ENCODE peak calls at places on chromosomes 4 and X, in nine cellular contexts. C is mammary epithelial cell, I is cardiac muscle cell, P is OCI-LY7, F is spleen, O is WERI-Rb-1, A is heart left ventricle, D is breast epithelium, E is fibroblast of lung. Y is an unnamed sample.
A peak's percentile ranks its signal among the peaks of the same experiment; 100 is the strongest.

GRCh38 chrX:1610166-1610565 is 4.7 kb upstream of the ASMT start:
- DNase-seq in C (no peak), I (no peak), P (no peak), F (no peak), O (no peak), A (no peak), D (no peak), E (no peak), Y (no peak)

GRCh38 chr4:11589676-11590075 is 161.0 kb upstream of the HS3ST1 start:
- DNase-seq in C (peak; percentile 51), I (peak; percentile 16), P (no peak), F (no peak), O (no peak), A (no peak), D (no peak), E (no peak), Y (no peak)

GRCh38 chr4:7539659-7540058 is 104.9 kb upstream of the PSAPL1 start:
- DNase-seq in C (no peak), I (no peak), P (peak; percentile 99), F (peak; percentile 87), O (peak; percentile 80), A (peak; percentile 40), D (no peak), E (peak; percentile 4), Y (no peak)

GRCh38 chrX:12972239-12972638 is 2.7 kb upstream of the TMSB4X start:
- DNase-seq in C (no peak), I (no peak), P (no peak), F (no peak), O (no peak), A (no peak), D (no peak), E (no peak), Y (no peak)

GRCh38 chr4:77232653-77233052 is 75.6 kb downstream of the CCNG2 start:
- DNase-seq in C (peak; percentile 72), I (no peak), P (no peak), F (no peak), O (no peak), A (no peak), D (no peak), E (no peak), Y (no peak)

GRCh38 chrX:68719904-68720614 is 72.6 kb downstream of the STARD8 start:
- DNase-seq in C (no peak), I (no peak), P (no peak), F (peak; percentile 65), O (no peak), A (no peak), D (no peak), E (peak; percentile 1), Y (no peak)

GRCh38 chr4:25113915-25114904 is 46.0 kb downstream of the SEPSECS start:
- DNase-seq in C (peak; percentile 32), I (peak; percentile 66), P (no peak), F (no peak), O (no peak), A (no peak), D (no peak), E (peak; percentile 43), Y (peak; percentile 55)

GRCh38 chrX:20252392-20253231 is 14.1 kb downstream of the RPS6KA3 start:
- DNase-seq in C (peak; percentile 42), I (peak; percentile 61), P (peak; percentile 52), F (peak; percentile 82), O (peak; percentile 54), A (peak; percentile 33), D (no peak), E (peak; percentile 56), Y (peak; percentile 33)

GRCh38 chr4:78684196-78685079 is 91.7 kb upstream of the BMP2K start:
- DNase-seq in C (no peak), I (peak; percentile 62), P (no peak), F (no peak), O (no peak), A (no peak), D (no peak), E (peak; percentile 23), Y (peak; percentile 56)

GRCh38 chrX:154016366-154017076 is 3.2 kb downstream of the IRAK1 start:
- DNase-seq in C (no peak), I (no peak), P (no peak), F (no peak), O (no peak), A (no peak), D (no peak), E (no peak), Y (no peak)

GRCh38 chrX:154019633-154020499 is at the start of gene IRAK1:
- DNase-seq in C (peak; percentile 45), I (peak; percentile 68), P (peak; percentile 73), F (peak; percentile 92), O (peak; percentile 66), A (peak; percentile 41), D (no peak), E (peak; percentile 52), Y (peak; percentile 51)

GRCh38 chrX:154019061-154019621 is 561 bp downstream of the IRAK1 start:
- DNase-seq in C (no peak), I (no peak), P (peak; percentile 45), F (no peak), O (no peak), A (no peak), D (no peak), E (no peak), Y (no peak)

GRCh38 chrX:154018518-154019060 is 1.1 kb downstream of the IRAK1 start:
- DNase-seq in C (no peak), I (no peak), P (peak; percentile 17), F (no peak), O (no peak), A (no peak), D (no peak), E (no peak), Y (no peak)

DNA sequence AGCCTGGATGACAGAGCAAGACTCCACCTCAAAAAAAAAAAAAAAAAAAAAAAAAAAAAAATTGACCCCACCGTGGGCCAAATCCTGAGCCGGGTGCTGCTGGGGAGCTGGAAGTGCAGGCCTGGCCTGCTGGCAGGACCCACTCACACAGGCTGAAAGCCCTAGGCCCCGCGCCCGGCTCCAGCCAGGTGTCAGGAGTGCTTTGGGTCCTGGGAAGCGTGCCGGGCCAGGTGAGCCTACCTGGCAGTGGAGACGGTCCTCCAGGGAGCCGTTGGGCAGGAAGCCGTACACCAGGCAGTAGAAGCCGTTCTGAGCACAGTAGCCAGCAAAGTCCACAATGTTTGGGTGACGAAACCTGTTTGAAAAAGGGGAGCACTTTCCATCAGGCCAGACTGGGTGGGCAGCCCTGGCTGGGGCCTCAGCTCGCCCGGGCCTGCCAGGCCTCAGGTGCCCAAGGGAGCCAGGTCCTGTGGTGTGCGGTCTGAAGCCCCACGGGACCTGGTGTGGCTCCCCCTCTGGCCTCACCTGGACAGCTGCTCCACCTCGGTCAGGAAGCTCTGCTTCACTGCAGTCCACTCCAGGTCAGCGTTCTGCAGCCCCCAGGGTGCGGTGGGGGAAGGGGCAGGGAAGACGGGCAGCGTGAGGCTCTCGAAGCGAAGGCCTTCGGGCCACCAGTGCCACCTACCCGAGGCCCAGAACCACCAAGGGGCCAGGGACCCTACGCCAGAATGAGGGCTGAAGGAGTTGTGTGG is 1.8 kb downstream of the IRAK1 start:
- DNase-seq in C (no peak), I (no peak), P (no peak), F (no peak), O (no peak), A (no peak), D (no peak), E (no peak), Y (no peak)
- H3K4me3 ChIP-seq in C (peak overlapping the region; percentile 66), I (no peak overlapping the region), P (peak overlapping the region; percentile 97), F (peak overlapping the region; percentile 61), O (no peak overlapping the region), A (no peak overlapping the region), D (peak overlapping the region; percentile 52), E (no peak overlapping the region), Y (peak overlapping the region; percentile 62)

DNA sequence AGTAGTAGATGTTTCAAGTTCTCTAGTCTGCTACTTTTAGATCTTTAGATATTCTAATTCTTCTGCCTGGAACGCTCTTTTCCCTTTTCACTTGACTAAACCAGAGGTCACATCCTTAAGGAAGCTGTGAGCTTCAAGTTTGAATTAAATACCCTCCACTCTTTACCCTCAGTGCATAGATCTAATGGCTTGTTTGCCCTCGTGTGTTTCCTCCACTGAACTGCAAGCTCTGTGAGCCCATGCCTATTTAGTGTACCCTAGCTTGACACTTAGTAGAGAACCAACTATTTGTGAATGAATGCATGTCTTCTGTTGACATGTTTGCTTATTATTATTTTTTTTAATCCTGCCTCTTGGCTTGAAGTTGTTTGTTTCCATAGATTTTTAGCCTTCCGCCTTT is 138.3 kb downstream of the PDE5A start:
- DNase-seq in C (no peak), I (peak; percentile 38), P (peak; percentile 32), F (no peak), O (peak; percentile 45), A (no peak), D (no peak), E (peak; percentile 66), Y (peak; percentile 11)
- TF ChIP-seq CTCF in C (peak; percentile 27), I (peak; percentile 24), P (peak; percentile 58), F (no peak), O (peak; percentile 62), A (peak; percentile 18), D (no peak), E (peak; percentile 27), Y (peak; percentile 33)

GRCh38 chr4:158849681-158850080 is 80.9 kb downstream of the FNIP2 start:
- DNase-seq in C (no peak), I (no peak), P (no peak), F (no peak), O (no peak), A (no peak), D (no peak), E (no peak), Y (no peak)

GRCh38 chr4:158847535-158847934 is 78.7 kb downstream of the FNIP2 start:
- DNase-seq in C (no peak), I (no peak), P (no peak), F (no peak), O (no peak), A (no peak), D (no peak), E (no peak), Y (no peak)

GRCh38 chr4:158850800-158851644 is 82.2 kb downstream of the FNIP2 start:
- DNase-seq in C (no peak), I (peak; percentile 56), P (peak; percentile 25), F (no peak), O (no peak), A (no peak), D (peak; percentile 55), E (peak; percentile 64), Y (peak; percentile 53)

GRCh38 chr4:158854236-158854635 is 85.4 kb downstream of the FNIP2 start:
- DNase-seq in C (no peak), I (no peak), P (no peak), F (no peak), O (no peak), A (peak; percentile 38), D (no peak), E (no peak), Y (no peak)

DNA sequence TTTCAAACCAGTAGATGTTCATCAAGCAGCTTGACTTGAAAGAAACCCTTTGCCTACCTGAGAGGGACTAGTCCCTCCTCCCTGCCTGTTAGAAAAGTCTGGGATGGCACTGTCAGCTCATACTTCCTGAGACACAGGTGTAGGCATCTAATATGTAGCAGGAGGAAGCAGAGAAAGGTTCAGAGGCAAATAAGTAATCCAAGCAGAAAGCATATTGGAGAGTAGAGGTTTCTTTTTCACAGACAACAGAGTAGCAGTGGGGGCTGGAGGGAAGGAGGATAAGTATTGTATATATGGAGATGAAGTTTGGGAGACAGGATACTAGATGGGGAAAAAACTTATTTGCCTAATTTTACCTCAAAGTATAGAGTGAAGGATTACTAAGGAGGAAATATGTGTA is 81.5 kb downstream of the FNIP2 start:
- DNase-seq in C (no peak), I (no peak), P (no peak), F (no peak), O (no peak), A (no peak), D (no peak), E (no peak), Y (no peak)
- H3K4me3 ChIP-seq in C (no peak overlapping the region), I (no peak overlapping the region), P (no peak overlapping the region), F (no peak overlapping the region), O (no peak overlapping the region), A (no peak overlapping the region), D (no peak overlapping the region), E (no peak overlapping the region), Y (no peak overlapping the region)

GRCh38 chr4:184287697-184288255 is 70.1 kb upstream of the ENPP6 start:
- DNase-seq in C (peak; percentile 50), I (peak; percentile 79), P (peak; percentile 55), F (no peak), O (peak; percentile 42), A (no peak), D (peak; percentile 53), E (peak; percentile 85), Y (peak; percentile 45)
- TF ChIP-seq CTCF in C (peak; percentile 47), I (peak; percentile 38), P (peak; percentile 39), F (no peak), O (peak; percentile 39), A (no peak), D (peak; percentile 16), E (peak; percentile 32), Y (peak; percentile 41)

Y was measured in AG10803.